ENCODE peak calls at places on chromosomes 11 and 22, in eight cellular contexts. B, J, P, G, F, O, M and T are unnamed samples.
A peak's percentile ranks its signal among the peaks of the same experiment; 100 is the strongest.

GRCh38 chr11:10762185-10762584 is 11.1 kb downstream of the CTR9 start:
- DNase-seq in B (no peak), J (no peak), P (peak; percentile 69), G (no peak), F (no peak), O (no peak), M (no peak), T (peak; percentile 53)

GRCh38 chr11:101759771-101760450 is 154.9 kb upstream of the CEP126 start:
- DNase-seq in B (no peak), J (no peak), P (no peak), G (no peak), F (no peak), O (peak; percentile 2), M (no peak), T (no peak)

GRCh38 chr11:62451243-62451626 is 32.4 kb downstream of the SCGB1A1 start:
- DNase-seq in B (no peak), J (no peak), P (no peak), G (no peak), F (no peak), O (no peak), M (no peak), T (no peak)

GRCh38 chr11:91804057-91804456 is 420.6 kb upstream of the FAT3 start:
- DNase-seq in B (no peak), J (no peak), P (no peak), G (no peak), F (no peak), O (no peak), M (no peak), T (no peak)

GRCh38 chr11:47980907-47981621 is 705 bp downstream of the PTPRJ start:
- DNase-seq in B (peak; percentile 82), J (no peak), P (peak; percentile 41), G (peak; percentile 62), F (peak; percentile 27), O (peak; percentile 77), M (peak; percentile 56), T (peak; percentile 59)

GRCh38 chr11:102309621-102310541 is 7.4 kb upstream of the BIRC3 start:
- DNase-seq in B (no peak), J (no peak), P (no peak), G (no peak), F (no peak), O (no peak), M (no peak), T (no peak)

GRCh38 chr11:132260636-132261035 is 890.2 kb downstream of the NTM start:
- DNase-seq in B (no peak), J (no peak), P (no peak), G (no peak), F (no peak), O (no peak), M (no peak), T (no peak)

GRCh38 chr11:116424615-116425261 is 348.0 kb downstream of the BUD13 start:
- DNase-seq in B (no peak), J (no peak), P (no peak), G (no peak), F (no peak), O (peak; percentile 20), M (no peak), T (no peak)

GRCh38 chr22:29574762-29575450 is 6.0 kb downstream of the NIPSNAP1 start:
- DNase-seq in B (no peak), J (no peak), P (no peak), G (no peak), F (no peak), O (no peak), M (no peak), T (no peak)

GRCh38 chr22:22959147-22959827 is 71.7 kb downstream of the IGLL5 start:
- DNase-seq in B (no peak), J (peak; percentile 79), P (peak; percentile 86), G (peak; percentile 83), F (peak; percentile 73), O (peak; percentile 79), M (peak; percentile 57), T (peak; percentile 63)

GRCh38 chr22:36375071-36375980 is 12.4 kb downstream of the MYH9 start:
- DNase-seq in B (peak; percentile 79), J (no peak), P (no peak), G (no peak), F (no peak), O (no peak), M (no peak), T (no peak)

GRCh38 chr11:13883042-13883441 is 79.5 kb upstream of the SPON1 start:
- DNase-seq in B (peak; percentile 75), J (no peak), P (peak; percentile 36), G (no peak), F (no peak), O (peak; percentile 33), M (no peak), T (no peak)

GRCh38 chr11:110299006-110299785 is 2.8 kb upstream of the RDX start:
- DNase-seq in B (no peak), J (no peak), P (no peak), G (no peak), F (no peak), O (no peak), M (no peak), T (no peak)

GRCh38 chr11:59556883-59557205 is 45.5 kb downstream of the OR4D9 start:
- DNase-seq in B (no peak), J (no peak), P (peak; percentile 69), G (no peak), F (no peak), O (no peak), M (no peak), T (no peak)

GRCh38 chr11:110294509-110294908 is 1.9 kb downstream of the RDX start:
- DNase-seq in B (no peak), J (no peak), P (no peak), G (no peak), F (no peak), O (no peak), M (no peak), T (no peak)

GRCh38 chr22:19705181-19705934 is 8.9 kb upstream of the SEPTIN5 start:
- DNase-seq in B (peak; percentile 57), J (no peak), P (no peak), G (no peak), F (no peak), O (no peak), M (no peak), T (peak; percentile 7)

GRCh38 chr11:17551347-17552040 is 4.4 kb downstream of the OTOG start:
- DNase-seq in B (no peak), J (no peak), P (no peak), G (no peak), F (no peak), O (no peak), M (no peak), T (no peak)

GRCh38 chr11:40302669-40303068 is 1156.8 kb downstream of the LRRC4C start:
- DNase-seq in B (no peak), J (no peak), P (no peak), G (no peak), F (no peak), O (no peak), M (no peak), T (no peak)

GRCh38 chr11:76062733-76063132 is 143.6 kb downstream of the WNT11 start:
- DNase-seq in B (no peak), J (no peak), P (peak; percentile 88), G (no peak), F (no peak), O (no peak), M (no peak), T (peak; percentile 53)

GRCh38 chr11:16239130-16240105 is 116.9 kb downstream of the SOX6 start:
- DNase-seq in B (no peak), J (no peak), P (no peak), G (no peak), F (no peak), O (peak; percentile 40), M (no peak), T (no peak)

GRCh38 chr22:47307812-47308211 is 545.4 kb downstream of the TBC1D22A start:
- DNase-seq in B (no peak), J (no peak), P (no peak), G (no peak), F (no peak), O (no peak), M (no peak), T (no peak)

GRCh38 chr22:39931271-39931670 is 28.9 kb upstream of the TMA7B start:
- DNase-seq in B (no peak), J (no peak), P (no peak), G (no peak), F (no peak), O (no peak), M (no peak), T (no peak)

GRCh38 chr22:45316796-45317526 is 7.2 kb downstream of the FAM118A start:
- DNase-seq in B (no peak), J (no peak), P (no peak), G (no peak), F (no peak), O (no peak), M (no peak), T (no peak)

DNA sequence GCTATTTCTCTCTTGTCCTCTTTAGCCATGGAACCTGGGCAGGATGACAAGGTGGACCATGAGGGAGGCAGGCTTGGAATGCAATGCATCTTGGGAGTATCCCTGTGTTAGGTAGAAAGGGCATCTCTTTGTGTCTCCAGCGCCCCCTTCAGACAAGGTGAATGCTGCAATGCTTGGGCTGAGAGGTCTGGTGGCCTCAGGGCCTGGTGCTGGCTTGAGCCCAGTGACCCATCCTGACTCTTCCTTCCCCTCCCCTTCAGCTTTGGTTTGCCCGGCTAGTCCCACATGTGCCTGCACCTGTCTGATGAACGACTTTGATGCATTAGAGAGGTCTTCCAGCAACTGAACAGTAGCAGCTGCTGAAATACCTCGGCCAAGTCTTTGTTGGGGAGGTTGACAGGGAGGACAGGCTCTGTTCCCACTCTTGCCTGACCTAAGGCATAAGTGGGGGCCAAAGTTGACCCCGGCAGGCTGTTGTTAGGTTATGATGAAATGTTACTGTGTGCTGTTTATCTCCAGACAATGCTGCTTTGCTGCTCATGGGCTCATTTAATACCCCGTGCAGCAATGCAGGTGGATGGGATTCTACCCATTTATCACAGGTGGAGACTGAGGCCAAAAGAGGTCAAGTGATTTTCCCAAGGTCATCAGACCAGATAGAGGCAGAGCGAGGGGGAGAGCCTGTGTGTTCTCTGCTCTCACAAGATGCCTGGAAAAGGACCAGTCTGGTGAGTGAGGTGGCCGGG is 22.5 kb downstream of the MYO18B start:
- DNase-seq in B (no peak), J (no peak), P (no peak), G (no peak), F (no peak), O (no peak), M (no peak), T (no peak)
- TF ChIP-seq CTCF in B (no peak), J (no peak), P (no peak), G (no peak), F (peak; percentile 11), O (no peak), M (peak; percentile 27), T (no peak)

GRCh38 chr11:99901175-99901574 is 785.9 kb upstream of the ARHGAP42 start:
- DNase-seq in B (no peak), J (no peak), P (no peak), G (no peak), F (no peak), O (no peak), M (no peak), T (no peak)
- TF ChIP-seq CTCF in B (no peak), J (no peak), P (no peak), G (no peak), F (no peak), O (no peak), M (no peak), T (no peak)

GRCh38 chr22:42632096-42632495 is 8.3 kb downstream of the ATP5MGL start:
- DNase-seq in B (no peak), J (no peak), P (no peak), G (no peak), F (no peak), O (no peak), M (no peak), T (no peak)
- TF ChIP-seq CTCF in B (peak; percentile 7), J (no peak), P (peak; percentile 28), G (peak; percentile 34), F (peak; percentile 71), O (peak; percentile 32), M (peak; percentile 26), T (no peak)

GRCh38 chr11:396948-397548 is 3.0 kb downstream of the PKP3 start:
- DNase-seq in B (no peak), J (no peak), P (peak; percentile 81), G (no peak), F (peak; percentile 53), O (no peak), M (peak; percentile 53), T (peak; percentile 91)
- TF ChIP-seq CTCF in B (peak; percentile 41), J (no peak), P (peak; percentile 68), G (no peak), F (peak; percentile 62), O (peak; percentile 62), M (peak; percentile 45), T (peak; percentile 70)